ENCODE peak calls at places on chromosomes 4 and X, in eight cellular contexts. One of them, this sample, is unnamed.
A peak's percentile ranks its signal among the peaks of the same experiment; 100 is the strongest.

GRCh38 chr4:14348506-14348905 is 653.8 kb upstream of the CPEB2 start:
- DNase-seq in posterior vena cava: no peak
- DNase-seq in ovary: no peak
- DNase-seq in substantia nigra: no peak
- DNase-seq in myocyte: no peak
- DNase-seq in GM12865: no peak
- DNase-seq in DND-41: no peak
- DNase-seq in GM19239: no peak
- DNase-seq in this sample: no peak

GRCh38 chr4:102789317-102789717 is 28.5 kb upstream of the MANBA start:
- DNase-seq in posterior vena cava: no peak
- DNase-seq in ovary: no peak
- DNase-seq in substantia nigra: no peak
- DNase-seq in myocyte: peak; percentile 76
- DNase-seq in GM12865: peak; percentile 37
- DNase-seq in DND-41: no peak
- DNase-seq in GM19239: no peak
- DNase-seq in this sample: no peak

GRCh38 chrX:71053217-71053621 is 14.9 kb downstream of the SNX12 start:
- DNase-seq in posterior vena cava: no peak
- DNase-seq in ovary: no peak
- DNase-seq in substantia nigra: no peak
- DNase-seq in myocyte: no peak
- DNase-seq in GM12865: peak; percentile 90
- DNase-seq in DND-41: no peak
- DNase-seq in GM19239: peak; percentile 33
- DNase-seq in this sample: no peak

GRCh38 chr4:100591156-100591876 is 73.5 kb upstream of the EMCN start:
- DNase-seq in posterior vena cava: no peak
- DNase-seq in ovary: peak; percentile 53
- DNase-seq in substantia nigra: no peak
- DNase-seq in myocyte: no peak
- DNase-seq in GM12865: no peak
- DNase-seq in DND-41: no peak
- DNase-seq in GM19239: no peak
- DNase-seq in this sample: no peak

GRCh38 chr4:152102184-152103000 is 341.6 kb upstream of the GATB start:
- DNase-seq in posterior vena cava: no peak
- DNase-seq in ovary: no peak
- DNase-seq in substantia nigra: no peak
- DNase-seq in myocyte: no peak
- DNase-seq in GM12865: no peak
- DNase-seq in DND-41: no peak
- DNase-seq in GM19239: no peak
- DNase-seq in this sample: no peak

GRCh38 chr4:41339812-41340809 is 83.4 kb downstream of the UCHL1 start:
- DNase-seq in posterior vena cava: no peak
- DNase-seq in ovary: no peak
- DNase-seq in substantia nigra: no peak
- DNase-seq in myocyte: peak; percentile 42
- DNase-seq in GM12865: no peak
- DNase-seq in DND-41: no peak
- DNase-seq in GM19239: no peak
- DNase-seq in this sample: peak; percentile 37

GRCh38 chrX:42707742-42708141 is 70.2 kb downstream of the PPP1R2C start:
- DNase-seq in posterior vena cava: no peak
- DNase-seq in ovary: no peak
- DNase-seq in substantia nigra: no peak
- DNase-seq in myocyte: no peak
- DNase-seq in GM12865: no peak
- DNase-seq in DND-41: no peak
- DNase-seq in GM19239: no peak
- DNase-seq in this sample: no peak

GRCh38 chrX:88135735-88136134 is 611.3 kb upstream of the CPXCR1 start:
- DNase-seq in posterior vena cava: no peak
- DNase-seq in ovary: no peak
- DNase-seq in substantia nigra: no peak
- DNase-seq in myocyte: peak; percentile 0
- DNase-seq in GM12865: no peak
- DNase-seq in DND-41: no peak
- DNase-seq in GM19239: no peak
- DNase-seq in this sample: no peak

GRCh38 chrX:19019996-19020395 is 36.1 kb upstream of the PHKA2 start:
- DNase-seq in posterior vena cava: no peak
- DNase-seq in ovary: no peak
- DNase-seq in substantia nigra: no peak
- DNase-seq in myocyte: no peak
- DNase-seq in GM12865: no peak
- DNase-seq in DND-41: no peak
- DNase-seq in GM19239: no peak
- DNase-seq in this sample: no peak

GRCh38 chrX:152850465-152850864 is 19.6 kb downstream of the NSDHL start:
- DNase-seq in posterior vena cava: no peak
- DNase-seq in ovary: no peak
- DNase-seq in substantia nigra: no peak
- DNase-seq in myocyte: no peak
- DNase-seq in GM12865: no peak
- DNase-seq in DND-41: no peak
- DNase-seq in GM19239: no peak
- DNase-seq in this sample: no peak

GRCh38 chr4:141220271-141220654 is 432 bp upstream of the ZNF330 start:
- DNase-seq in posterior vena cava: no peak
- DNase-seq in ovary: no peak
- DNase-seq in substantia nigra: no peak
- DNase-seq in myocyte: no peak
- DNase-seq in GM12865: no peak
- DNase-seq in DND-41: no peak
- DNase-seq in GM19239: no peak
- DNase-seq in this sample: no peak

GRCh38 chr4:81421346-81422218 is 50.1 kb downstream of the RASGEF1B start:
- DNase-seq in posterior vena cava: no peak
- DNase-seq in ovary: no peak
- DNase-seq in substantia nigra: no peak
- DNase-seq in myocyte: peak; percentile 4
- DNase-seq in GM12865: peak; percentile 59
- DNase-seq in DND-41: no peak
- DNase-seq in GM19239: peak; percentile 19
- DNase-seq in this sample: no peak

GRCh38 chrX:68684291-68684918 is 36.9 kb downstream of the STARD8 start:
- DNase-seq in posterior vena cava: peak; percentile 89
- DNase-seq in ovary: no peak
- DNase-seq in substantia nigra: peak; percentile 0
- DNase-seq in myocyte: no peak
- DNase-seq in GM12865: no peak
- DNase-seq in DND-41: no peak
- DNase-seq in GM19239: no peak
- DNase-seq in this sample: no peak